ENCODE peak calls at places on chromosomes 7 and 10, in five cellular contexts. U is dorsolateral prefrontal cortex, W is fibroblast of the aortic adventitia, C is GM23338, E is tibial nerve. I is an unnamed sample.

GRCh38 chr7:150966002-150966401 is 12.1 kb downstream of the KCNH2 start:
- DNase-seq in W (no peak), U (no peak), E (no peak), C (peak), I (no peak)

GRCh38 chr10:122044045-122044661 is 55.2 kb downstream of the TACC2 start:
- DNase-seq in E (peak), W (peak), C (peak), U (no peak), I (no peak)

GRCh38 chr7:16004661-16005060 is 318.2 kb upstream of the MEOX2 start:
- DNase-seq in W (no peak), U (no peak), C (no peak), E (no peak), I (no peak)

GRCh38 chr10:103849880-103850571 is 5.3 kb downstream of the SH3PXD2A start:
- DNase-seq in W (peak), C (no peak), E (no peak), U (no peak), I (no peak)

GRCh38 chr7:152551304-152552036 is 115.7 kb upstream of the KMT2C start:
- DNase-seq in U (no peak), C (no peak), E (no peak), W (no peak), I (no peak)

GRCh38 chr7:130891254-130892094 is 157.5 kb upstream of the KLF14 start:
- DNase-seq in W (peak), C (no peak), U (no peak), E (peak), I (no peak)

GRCh38 chr7:126843883-126844282 is 408.9 kb downstream of the GRM8 start:
- DNase-seq in W (no peak), E (no peak), C (no peak), U (no peak), I (no peak)

GRCh38 chr10:95635319-95635733 is 21.2 kb downstream of the ALDH18A1 start:
- DNase-seq in E (no peak), U (no peak), W (no peak), C (no peak), I (no peak)

GRCh38 chr7:50304911-50305621 is 550 bp downstream of the IKZF1 start:
- DNase-seq in U (no peak), C (peak), E (no peak), W (no peak), I (no peak)

GRCh38 chr7:108235451-108236061 is 105.4 kb upstream of the LAMB4 start:
- DNase-seq in U (no peak), C (no peak), E (no peak), W (peak), I (no peak)

GRCh38 chr10:112663181-112663879 is 216.3 kb downstream of the VTI1A start:
- DNase-seq in U (no peak), E (no peak), C (no peak), W (peak), I (no peak)

GRCh38 chr10:114100848-114101741 is 57.4 kb downstream of the ADRB1 start:
- DNase-seq in C (peak), W (peak), U (no peak), E (no peak), I (no peak)

GRCh38 chr10:89032141-89032814 is 41.7 kb downstream of the FAS start:
- DNase-seq in C (peak), W (peak), E (no peak), U (no peak), I (no peak)

GRCh38 chr7:18338910-18339309 is 156.6 kb upstream of the HDAC9 start:
- DNase-seq in C (no peak), W (no peak), E (no peak), U (no peak), I (no peak)

GRCh38 chr7:1546909-1547776 is 8.9 kb downstream of the TMEM184A start:
- DNase-seq in C (no peak), U (no peak), W (no peak), E (no peak), I (no peak)

GRCh38 chr10:86918022-86918471 is 39.4 kb downstream of the MMRN2 start:
- DNase-seq in W (no peak), C (no peak), U (no peak), E (no peak), I (no peak)

GRCh38 chr7:92608380-92609322 is 18.5 kb upstream of the FAM133B start:
- DNase-seq in U (no peak), E (no peak), W (no peak), C (peak), I (no peak)

GRCh38 chr10:29795856-29796255 is 161.1 kb upstream of the SVIL start:
- DNase-seq in E (no peak), W (peak), U (no peak), C (no peak), I (no peak)

GRCh38 chr10:128068398-128069285 is 57.6 kb downstream of the MKI67 start:
- DNase-seq in U (no peak), W (no peak), E (no peak), C (no peak), I (no peak)

GRCh38 chr10:97024181-97025073 is 161.3 kb downstream of the SLIT1 start:
- DNase-seq in U (no peak), C (no peak), W (peak), E (no peak), I (no peak)

GRCh38 chr10:63627881-63628296 is 106.7 kb downstream of the REEP3 start:
- DNase-seq in U (no peak), W (no peak), E (no peak), C (no peak), I (no peak)

GRCh38 chr10:24553051-24553612 is 170.6 kb downstream of the ARHGAP21 start:
- DNase-seq in U (no peak), W (no peak), E (no peak), C (no peak), I (no peak)

GRCh38 chr10:46006219-46006618 is 24.2 kb downstream of the NCOA4 start:
- DNase-seq in C (no peak), W (peak), U (no peak), E (no peak), I (no peak)

GRCh38 chr7:148107741-148108140 is 482.8 kb upstream of the C7orf33 start:
- DNase-seq in U (no peak), E (no peak), W (no peak), C (no peak), I (no peak)

DNA sequence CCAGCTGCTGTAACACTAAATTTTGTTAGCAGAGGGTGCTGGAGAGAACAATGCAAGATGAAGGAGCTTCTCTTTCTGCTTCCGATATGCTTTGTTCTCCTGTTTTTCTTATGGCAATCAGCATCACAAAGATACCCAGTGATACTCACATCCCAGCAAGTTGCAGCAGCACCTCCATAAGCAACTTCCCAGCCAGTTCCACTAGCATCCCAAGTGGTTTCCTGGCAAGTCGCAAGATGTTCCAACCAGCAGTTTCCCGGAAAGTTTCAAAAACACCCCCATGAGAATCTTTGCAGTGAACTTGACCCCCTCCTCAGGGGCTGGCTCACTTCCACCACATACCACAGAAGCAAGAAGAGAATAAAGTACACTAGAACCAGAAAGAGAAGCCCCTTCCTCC is 148.5 kb downstream of the IMMP2L start:
- DNase-seq in U (no peak), C (peak), E (peak), W (no peak), I (no peak)
- TF ChIP-seq CTCF in U (no peak), C (no peak), E (no peak), W (no peak), I (no peak)

DNA sequence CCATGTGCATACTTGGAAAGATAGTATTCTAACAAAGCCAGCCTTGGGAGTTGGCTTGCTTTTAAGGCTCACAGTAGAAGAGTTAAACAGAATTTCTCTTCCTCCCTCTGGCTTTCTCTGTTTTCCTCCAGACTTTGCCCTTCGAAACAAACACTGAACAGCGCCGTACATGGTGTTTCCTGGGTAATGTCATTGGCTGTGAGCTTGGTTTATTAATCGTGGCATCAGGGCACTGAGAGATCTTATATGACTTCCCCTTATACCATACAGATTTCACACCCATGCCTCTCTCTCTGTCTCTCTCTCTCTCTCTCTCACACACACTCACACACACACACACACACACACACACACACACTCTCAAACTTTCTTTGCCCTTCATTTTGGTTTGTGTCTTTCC is 195.5 kb downstream of the CREB5 start:
- DNase-seq in E (no peak), W (no peak), U (no peak), C (no peak), I (no peak)
- TF ChIP-seq CTCF in E (no peak), W (no peak), U (no peak), C (no peak), I (no peak)

GRCh38 chr10:77926566-77927342 is at the start of gene DLG5:
- DNase-seq in E (peak), C (peak), U (peak), W (peak), I (no peak)
- TF ChIP-seq CTCF in E (peak), C (no peak), U (no peak), W (no peak), I (no peak)

GRCh38 chr7:9091282-9091681 is 657.9 kb downstream of the NXPH1 start:
- DNase-seq in E (no peak), W (no peak), C (peak), U (no peak), I (no peak)
- TF ChIP-seq CTCF in E (no peak), W (no peak), C (peak), U (no peak), I (no peak)

DNA sequence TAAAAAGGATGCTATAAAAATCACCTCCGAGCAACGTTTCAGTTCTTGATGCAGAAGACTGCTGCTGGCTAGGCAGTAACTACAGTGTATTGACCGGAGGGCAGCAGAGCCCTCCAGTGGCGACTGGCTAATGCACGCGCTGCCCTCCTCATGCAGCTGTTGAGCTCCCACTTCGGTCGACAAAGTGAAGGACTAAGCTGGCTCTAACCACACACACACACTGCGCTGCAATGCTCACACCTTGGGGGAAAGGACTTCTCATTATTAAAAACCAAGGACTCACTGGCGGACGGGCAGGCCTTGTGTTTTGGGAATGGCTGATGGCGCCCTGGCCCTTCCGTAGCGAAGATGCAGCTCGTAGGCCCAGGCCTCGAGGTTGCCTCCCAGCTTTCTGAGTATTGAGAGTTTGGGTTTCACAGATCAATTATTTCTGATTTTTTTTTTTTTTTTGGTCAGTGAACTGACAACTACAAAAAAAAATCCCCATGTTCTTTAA is 120.9 kb upstream of the DIP2C start:
- DNase-seq in C (peak), W (peak), U (no peak), E (no peak), I (no peak)
- TF ChIP-seq CTCF in C (peak), W (peak), U (peak), E (no peak), I (peak)

DNA sequence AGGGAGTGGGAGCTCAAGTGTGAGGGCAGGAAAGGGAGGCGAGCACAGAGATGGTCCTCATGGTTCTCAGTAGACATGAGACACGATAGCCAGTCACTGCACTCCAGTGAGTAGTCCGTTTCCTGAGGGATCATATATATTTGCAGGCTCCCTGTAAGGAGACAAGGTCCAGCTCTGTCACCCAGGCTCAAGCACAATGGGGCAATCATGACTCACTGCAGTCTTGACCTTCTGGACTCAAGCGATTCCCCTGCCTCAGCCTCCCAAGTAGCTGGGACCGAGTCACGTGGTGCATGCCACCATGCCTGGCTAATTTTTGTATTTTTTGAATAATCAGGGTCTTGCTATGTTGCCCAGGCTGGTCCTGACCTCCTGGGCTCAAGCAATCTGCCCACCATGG is 116.7 kb downstream of the CCDC3 start:
- DNase-seq in E (no peak), W (no peak), C (no peak), U (no peak), I (no peak)
- TF ChIP-seq CTCF in E (no peak), W (no peak), C (no peak), U (no peak), I (no peak)

DNA sequence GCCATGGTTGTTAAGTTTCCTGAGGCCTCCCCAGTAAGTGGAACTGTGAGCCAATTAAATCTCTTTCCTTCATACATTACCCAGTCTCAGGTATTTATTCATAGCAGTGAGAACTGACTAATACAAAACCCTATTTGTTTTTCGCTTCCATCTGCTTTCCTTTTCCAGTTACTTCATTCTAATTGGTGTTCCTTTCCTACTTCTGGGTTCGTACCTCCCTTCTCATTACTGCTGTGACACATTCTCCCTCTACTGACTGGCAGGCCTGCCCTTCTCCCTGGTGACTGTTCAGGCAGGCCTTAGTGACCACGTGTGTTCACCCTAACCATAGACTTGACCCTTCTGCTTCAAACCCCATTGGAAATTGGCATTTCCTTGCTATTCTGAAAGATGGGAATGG is 37.7 kb downstream of the MTURN start:
- DNase-seq in C (no peak), U (no peak), E (no peak), W (no peak), I (no peak)
- TF ChIP-seq CTCF in C (no peak), U (no peak), E (no peak), W (no peak), I (no peak)

DNA sequence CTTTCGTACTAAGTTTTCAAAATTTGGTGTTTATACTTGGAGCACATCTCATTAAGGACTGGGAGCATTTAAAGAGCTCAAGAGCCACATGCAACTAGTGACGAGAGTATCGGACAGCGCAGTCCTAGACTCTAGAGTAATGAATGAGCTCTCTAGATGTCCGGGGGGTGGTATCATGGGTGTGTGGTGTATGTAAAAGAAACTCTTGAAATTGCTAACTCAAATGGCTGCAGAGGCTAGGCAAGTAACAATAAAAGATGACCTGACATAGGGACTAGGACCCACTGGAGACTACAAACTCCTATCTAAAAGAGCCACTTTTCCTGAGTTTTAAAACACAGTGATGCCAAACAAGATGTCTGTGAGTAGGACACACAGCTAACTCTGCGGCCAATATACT is 14.0 kb downstream of the MYOZ1 start:
- DNase-seq in C (no peak), W (no peak), E (no peak), U (no peak), I (no peak)
- TF ChIP-seq CTCF in C (no peak), W (no peak), E (no peak), U (no peak), I (no peak)